ENCODE peak calls at places on chromosome 10, in eight cellular contexts. One of them, this sample, is unnamed.

GRCh38 chr10:10677479-10677878 is 340.2 kb upstream of the CELF2 start:
- DNase-seq in epithelial cell of esophagus: peak; percentile 81
- DNase-seq in ovary: peak; percentile 56
- DNase-seq in cardiac muscle cell: peak; percentile 69
- DNase-seq in lower lobe of right lung: peak; percentile 62
- DNase-seq in astrocyte of the spinal cord: peak; percentile 74
- DNase-seq in OCI-LY7: peak; percentile 39
- DNase-seq in cardiac fibroblast: peak; percentile 90
- DNase-seq in this sample: peak; percentile 89

GRCh38 chr10:11787846-11788245 is 35.3 kb upstream of the PROSER2 start:
- DNase-seq in ovary: no peak
- DNase-seq in cardiac muscle cell: no peak
- DNase-seq in cardiac fibroblast: no peak
- DNase-seq in lower lobe of right lung: no peak
- DNase-seq in epithelial cell of esophagus: no peak
- DNase-seq in OCI-LY7: no peak
- DNase-seq in astrocyte of the spinal cord: no peak
- DNase-seq in this sample: no peak

GRCh38 chr10:76444034-76444800 is 1012.8 kb downstream of the LRMDA start:
- DNase-seq in cardiac fibroblast: peak; percentile 72
- DNase-seq in lower lobe of right lung: no peak
- DNase-seq in astrocyte of the spinal cord: no peak
- DNase-seq in cardiac muscle cell: no peak
- DNase-seq in OCI-LY7: no peak
- DNase-seq in ovary: peak; percentile 44
- DNase-seq in epithelial cell of esophagus: peak; percentile 5
- DNase-seq in this sample: peak; percentile 60

GRCh38 chr10:58177362-58177947 is 90.2 kb downstream of the IPMK start:
- DNase-seq in lower lobe of right lung: no peak
- DNase-seq in cardiac muscle cell: peak; percentile 4
- DNase-seq in cardiac fibroblast: peak; percentile 61
- DNase-seq in astrocyte of the spinal cord: peak; percentile 49
- DNase-seq in ovary: no peak
- DNase-seq in OCI-LY7: peak; percentile 35
- DNase-seq in epithelial cell of esophagus: peak; percentile 40
- DNase-seq in this sample: peak; percentile 52

GRCh38 chr10:88848499-88848898 is 3.1 kb downstream of the ANKRD22 start:
- DNase-seq in OCI-LY7: no peak
- DNase-seq in cardiac fibroblast: peak; percentile 81
- DNase-seq in epithelial cell of esophagus: peak; percentile 82
- DNase-seq in astrocyte of the spinal cord: peak; percentile 77
- DNase-seq in cardiac muscle cell: no peak
- DNase-seq in ovary: no peak
- DNase-seq in lower lobe of right lung: no peak
- DNase-seq in this sample: peak; percentile 91

GRCh38 chr10:128711776-128712175 is 585.6 kb upstream of the MKI67 start:
- DNase-seq in epithelial cell of esophagus: no peak
- DNase-seq in OCI-LY7: no peak
- DNase-seq in lower lobe of right lung: no peak
- DNase-seq in ovary: no peak
- DNase-seq in cardiac muscle cell: no peak
- DNase-seq in cardiac fibroblast: no peak
- DNase-seq in astrocyte of the spinal cord: no peak
- DNase-seq in this sample: no peak

GRCh38 chr10:106614293-106614692 is 550.2 kb downstream of the SORCS1 start:
- DNase-seq in epithelial cell of esophagus: peak; percentile 45
- DNase-seq in cardiac fibroblast: no peak
- DNase-seq in cardiac muscle cell: no peak
- DNase-seq in astrocyte of the spinal cord: no peak
- DNase-seq in ovary: no peak
- DNase-seq in OCI-LY7: no peak
- DNase-seq in lower lobe of right lung: no peak
- DNase-seq in this sample: no peak

GRCh38 chr10:29895436-29895835 is 163.9 kb downstream of the JCAD start:
- DNase-seq in epithelial cell of esophagus: peak; percentile 26
- DNase-seq in astrocyte of the spinal cord: peak; percentile 100
- DNase-seq in OCI-LY7: no peak
- DNase-seq in cardiac fibroblast: peak; percentile 98
- DNase-seq in ovary: peak; percentile 68
- DNase-seq in lower lobe of right lung: no peak
- DNase-seq in cardiac muscle cell: no peak
- DNase-seq in this sample: peak; percentile 93

GRCh38 chr10:121077331-121077730 is 226.2 kb downstream of the WDR11 start:
- DNase-seq in cardiac muscle cell: peak; percentile 62
- DNase-seq in OCI-LY7: no peak
- DNase-seq in lower lobe of right lung: peak; percentile 56
- DNase-seq in cardiac fibroblast: no peak
- DNase-seq in epithelial cell of esophagus: peak; percentile 94
- DNase-seq in astrocyte of the spinal cord: peak; percentile 24
- DNase-seq in ovary: no peak
- DNase-seq in this sample: peak; percentile 3

GRCh38 chr10:102159051-102159597 is 6.9 kb downstream of the NOLC1 start:
- DNase-seq in ovary: no peak
- DNase-seq in astrocyte of the spinal cord: no peak
- DNase-seq in epithelial cell of esophagus: no peak
- DNase-seq in cardiac muscle cell: no peak
- DNase-seq in lower lobe of right lung: no peak
- DNase-seq in cardiac fibroblast: peak; percentile 33
- DNase-seq in OCI-LY7: no peak
- DNase-seq in this sample: peak; percentile 57

GRCh38 chr10:87817291-87817872 is 644 bp downstream of the ATAD1 start:
- DNase-seq in cardiac muscle cell: no peak
- DNase-seq in ovary: no peak
- DNase-seq in lower lobe of right lung: no peak
- DNase-seq in astrocyte of the spinal cord: peak; percentile 7
- DNase-seq in epithelial cell of esophagus: peak; percentile 6
- DNase-seq in cardiac fibroblast: no peak
- DNase-seq in OCI-LY7: peak; percentile 49
- DNase-seq in this sample: no peak

GRCh38 chr10:63773106-63773505 is 251.9 kb downstream of the REEP3 start:
- DNase-seq in lower lobe of right lung: no peak
- DNase-seq in cardiac muscle cell: no peak
- DNase-seq in OCI-LY7: no peak
- DNase-seq in ovary: no peak
- DNase-seq in epithelial cell of esophagus: no peak
- DNase-seq in cardiac fibroblast: no peak
- DNase-seq in astrocyte of the spinal cord: no peak
- DNase-seq in this sample: no peak

GRCh38 chr10:5595591-5596590 is 70.5 kb downstream of the ASB13 start:
- DNase-seq in cardiac fibroblast: peak; percentile 94
- DNase-seq in epithelial cell of esophagus: peak; percentile 100
- DNase-seq in ovary: no peak
- DNase-seq in OCI-LY7: no peak
- DNase-seq in cardiac muscle cell: no peak
- DNase-seq in lower lobe of right lung: peak; percentile 28
- DNase-seq in astrocyte of the spinal cord: peak; percentile 91
- DNase-seq in this sample: peak; percentile 94

GRCh38 chr10:82674036-82674435 is 799.0 kb downstream of the NRG3 start:
- DNase-seq in ovary: no peak
- DNase-seq in epithelial cell of esophagus: peak; percentile 5
- DNase-seq in astrocyte of the spinal cord: no peak
- DNase-seq in OCI-LY7: no peak
- DNase-seq in cardiac fibroblast: peak; percentile 29
- DNase-seq in cardiac muscle cell: no peak
- DNase-seq in lower lobe of right lung: no peak
- DNase-seq in this sample: no peak

GRCh38 chr10:88974012-88974411 is 16.6 kb upstream of the FAS start:
- DNase-seq in lower lobe of right lung: no peak
- DNase-seq in cardiac muscle cell: no peak
- DNase-seq in ovary: no peak
- DNase-seq in OCI-LY7: no peak
- DNase-seq in epithelial cell of esophagus: no peak
- DNase-seq in astrocyte of the spinal cord: peak; percentile 34
- DNase-seq in cardiac fibroblast: peak; percentile 73
- DNase-seq in this sample: peak; percentile 48

GRCh38 chr10:101725843-101726242 is 30.9 kb upstream of the FBXW4 start:
- DNase-seq in astrocyte of the spinal cord: no peak
- DNase-seq in ovary: no peak
- DNase-seq in cardiac muscle cell: no peak
- DNase-seq in cardiac fibroblast: no peak
- DNase-seq in OCI-LY7: no peak
- DNase-seq in lower lobe of right lung: no peak
- DNase-seq in epithelial cell of esophagus: no peak
- DNase-seq in this sample: no peak

GRCh38 chr10:122307669-122308486 is 36.8 kb downstream of the BTBD16 start:
- DNase-seq in OCI-LY7: peak; percentile 82
- DNase-seq in epithelial cell of esophagus: peak; percentile 95
- DNase-seq in cardiac fibroblast: peak; percentile 97
- DNase-seq in cardiac muscle cell: no peak
- DNase-seq in astrocyte of the spinal cord: peak; percentile 99
- DNase-seq in lower lobe of right lung: no peak
- DNase-seq in ovary: peak; percentile 95
- DNase-seq in this sample: peak; percentile 98
- H3K4me3 ChIP-seq in OCI-LY7: peak overlapping the region; percentile 45
- H3K4me3 ChIP-seq in epithelial cell of esophagus: peak overlapping the region; percentile 27
- H3K4me3 ChIP-seq in cardiac fibroblast: peak overlapping the region; percentile 15
- H3K4me3 ChIP-seq in cardiac muscle cell: no peak overlapping the region
- H3K4me3 ChIP-seq in astrocyte of the spinal cord: peak overlapping the region; percentile 14
- H3K4me3 ChIP-seq in lower lobe of right lung: no peak overlapping the region
- H3K4me3 ChIP-seq in ovary: peak overlapping the region; percentile 2
- H3K4me3 ChIP-seq in this sample: peak overlapping the region; percentile 25

GRCh38 chr10:118107040-118107439 is 60.3 kb upstream of the RAB11FIP2 start:
- DNase-seq in cardiac muscle cell: no peak
- DNase-seq in OCI-LY7: no peak
- DNase-seq in epithelial cell of esophagus: peak; percentile 49
- DNase-seq in ovary: no peak
- DNase-seq in lower lobe of right lung: no peak
- DNase-seq in cardiac fibroblast: no peak
- DNase-seq in astrocyte of the spinal cord: no peak
- DNase-seq in this sample: peak; percentile 19
- TF ChIP-seq CTCF in cardiac muscle cell: no peak
- TF ChIP-seq CTCF in OCI-LY7: no peak
- TF ChIP-seq CTCF in epithelial cell of esophagus: no peak
- TF ChIP-seq CTCF in ovary: no peak
- TF ChIP-seq CTCF in lower lobe of right lung: no peak
- TF ChIP-seq CTCF in cardiac fibroblast: no peak
- TF ChIP-seq CTCF in astrocyte of the spinal cord: no peak
- TF ChIP-seq CTCF in this sample: no peak

GRCh38 chr10:117552759-117553158 is 10.2 kb downstream of the EMX2 start:
- DNase-seq in epithelial cell of esophagus: no peak
- DNase-seq in astrocyte of the spinal cord: no peak
- DNase-seq in cardiac fibroblast: no peak
- DNase-seq in cardiac muscle cell: no peak
- DNase-seq in lower lobe of right lung: no peak
- DNase-seq in OCI-LY7: no peak
- DNase-seq in ovary: no peak
- DNase-seq in this sample: no peak
- H3K4me3 ChIP-seq in epithelial cell of esophagus: no peak overlapping the region
- H3K4me3 ChIP-seq in astrocyte of the spinal cord: no peak overlapping the region
- H3K4me3 ChIP-seq in cardiac fibroblast: no peak overlapping the region
- H3K4me3 ChIP-seq in cardiac muscle cell: no peak overlapping the region
- H3K4me3 ChIP-seq in lower lobe of right lung: no peak overlapping the region
- H3K4me3 ChIP-seq in OCI-LY7: no peak overlapping the region
- H3K4me3 ChIP-seq in ovary: peak overlapping the region; percentile 37
- H3K4me3 ChIP-seq in this sample: no peak overlapping the region

GRCh38 chr10:132487241-132488135 is 50.1 kb upstream of the INPP5A start:
- DNase-seq in cardiac fibroblast: no peak
- DNase-seq in epithelial cell of esophagus: no peak
- DNase-seq in ovary: no peak
- DNase-seq in cardiac muscle cell: no peak
- DNase-seq in astrocyte of the spinal cord: no peak
- DNase-seq in OCI-LY7: no peak
- DNase-seq in lower lobe of right lung: peak; percentile 26
- DNase-seq in this sample: no peak
- TF ChIP-seq CTCF in cardiac fibroblast: no peak
- TF ChIP-seq CTCF in epithelial cell of esophagus: no peak
- TF ChIP-seq CTCF in ovary: no peak
- TF ChIP-seq CTCF in cardiac muscle cell: no peak
- TF ChIP-seq CTCF in astrocyte of the spinal cord: peak; percentile 2
- TF ChIP-seq CTCF in OCI-LY7: no peak
- TF ChIP-seq CTCF in lower lobe of right lung: no peak
- TF ChIP-seq CTCF in this sample: no peak

GRCh38 chr10:110502851-110503301 is 5.2 kb downstream of the DUSP5 start:
- DNase-seq in lower lobe of right lung: no peak
- DNase-seq in cardiac muscle cell: no peak
- DNase-seq in ovary: peak; percentile 35
- DNase-seq in astrocyte of the spinal cord: peak; percentile 79
- DNase-seq in epithelial cell of esophagus: no peak
- DNase-seq in cardiac fibroblast: peak; percentile 61
- DNase-seq in OCI-LY7: peak; percentile 92
- DNase-seq in this sample: peak; percentile 90

GRCh38 chr10:110502072-110502845 is 4.6 kb downstream of the DUSP5 start:
- DNase-seq in OCI-LY7: no peak
- DNase-seq in cardiac fibroblast: peak; percentile 16
- DNase-seq in ovary: no peak
- DNase-seq in lower lobe of right lung: no peak
- DNase-seq in astrocyte of the spinal cord: peak; percentile 23
- DNase-seq in cardiac muscle cell: no peak
- DNase-seq in epithelial cell of esophagus: no peak
- DNase-seq in this sample: peak; percentile 34

GRCh38 chr10:110504111-110504735 is 6.5 kb downstream of the DUSP5 start:
- DNase-seq in ovary: peak; percentile 57
- DNase-seq in epithelial cell of esophagus: no peak
- DNase-seq in OCI-LY7: no peak
- DNase-seq in cardiac muscle cell: no peak
- DNase-seq in astrocyte of the spinal cord: peak; percentile 84
- DNase-seq in lower lobe of right lung: peak; percentile 54
- DNase-seq in cardiac fibroblast: peak; percentile 90
- DNase-seq in this sample: peak; percentile 93

GRCh38 chr10:110505130-110505815 is 7.6 kb downstream of the DUSP5 start:
- DNase-seq in lower lobe of right lung: no peak
- DNase-seq in ovary: no peak
- DNase-seq in astrocyte of the spinal cord: peak; percentile 5
- DNase-seq in epithelial cell of esophagus: no peak
- DNase-seq in OCI-LY7: no peak
- DNase-seq in cardiac muscle cell: no peak
- DNase-seq in cardiac fibroblast: peak; percentile 16
- DNase-seq in this sample: peak; percentile 29

GRCh38 chr10:110503528-110504110 is 5.9 kb downstream of the DUSP5 start:
- DNase-seq in lower lobe of right lung: no peak
- DNase-seq in cardiac fibroblast: no peak
- DNase-seq in OCI-LY7: peak; percentile 29
- DNase-seq in epithelial cell of esophagus: no peak
- DNase-seq in cardiac muscle cell: no peak
- DNase-seq in ovary: no peak
- DNase-seq in astrocyte of the spinal cord: no peak
- DNase-seq in this sample: no peak
- H3K4me3 ChIP-seq in lower lobe of right lung: peak overlapping the region; percentile 0
- H3K4me3 ChIP-seq in cardiac fibroblast: peak overlapping the region; percentile 3
- H3K4me3 ChIP-seq in OCI-LY7: peak overlapping the region; percentile 20
- H3K4me3 ChIP-seq in epithelial cell of esophagus: no peak overlapping the region
- H3K4me3 ChIP-seq in cardiac muscle cell: no peak overlapping the region
- H3K4me3 ChIP-seq in ovary: no peak overlapping the region
- H3K4me3 ChIP-seq in astrocyte of the spinal cord: no peak overlapping the region
- H3K4me3 ChIP-seq in this sample: no peak overlapping the region

This sample was measured in fibroblast of mammary gland.